ENCODE peak calls at places on chromosomes 7 and 10, in ten cellular contexts. J is IMR-90, Y is transverse colon, U is upper lobe of left lung, E is breast epithelium, V is A549, M is GM12878, Q is ovary, D is adrenal gland, F is esophagus muscularis mucosa. T is an unnamed sample.
A peak's percentile ranks its signal among the peaks of the same experiment; 100 is the strongest.

GRCh38 chr10:129877773-129878371 is 86.2 kb downstream of the EBF3 start:
- DNase-seq in Y (no peak), F (no peak), U (no peak), Q (no peak), V (peak; percentile 22), E (no peak), D (peak; percentile 26), M (no peak), J (no peak), T (no peak)

GRCh38 chr10:73641272-73642060 is at the start of gene MYOZ1:
- DNase-seq in Y (no peak), F (no peak), J (no peak), M (no peak), Q (no peak), E (no peak), V (no peak), U (no peak), D (no peak), T (no peak)

GRCh38 chr10:21146446-21146789 is 249.3 kb upstream of the NEBL start:
- DNase-seq in F (no peak), Y (no peak), V (no peak), J (no peak), E (no peak), M (no peak), Q (no peak), D (no peak), U (no peak), T (no peak)

GRCh38 chr10:71731791-71732190 is 12.2 kb upstream of the C10orf105 start:
- DNase-seq in Y (no peak), F (no peak), Q (no peak), D (no peak), E (no peak), U (no peak), J (no peak), M (no peak), V (no peak), T (no peak)

GRCh38 chr7:116689787-116690186 is 17.8 kb downstream of the MET start:
- DNase-seq in J (no peak), Q (no peak), D (no peak), M (no peak), U (no peak), E (no peak), Y (no peak), V (no peak), F (no peak), T (no peak)

GRCh38 chr10:77544607-77545006 is 93.0 kb downstream of the KCNMA1 start:
- DNase-seq in J (no peak), Q (no peak), U (no peak), M (no peak), F (no peak), E (no peak), Y (no peak), D (no peak), V (no peak), T (no peak)

GRCh38 chr7:47485640-47486435 is 96.1 kb downstream of the TNS3 start:
- DNase-seq in U (no peak), E (peak; percentile 72), V (peak; percentile 42), M (no peak), Q (no peak), D (no peak), F (no peak), J (peak; percentile 45), Y (peak; percentile 68), T (no peak)

GRCh38 chr10:58660577-58661255 is 148.0 kb downstream of the BICC1 start:
- DNase-seq in U (no peak), V (no peak), E (no peak), D (no peak), F (no peak), M (no peak), J (no peak), Q (no peak), Y (no peak), T (no peak)

GRCh38 chr7:66315192-66315591 is 110.1 kb downstream of the TPST1 start:
- DNase-seq in M (no peak), Q (no peak), U (no peak), F (no peak), V (no peak), Y (no peak), D (no peak), J (no peak), E (no peak), T (no peak)

GRCh38 chr7:16615234-16615633 is 30.3 kb downstream of the ANKMY2 start:
- DNase-seq in D (no peak), V (no peak), M (no peak), U (no peak), J (no peak), E (no peak), Q (no peak), F (no peak), Y (no peak), T (no peak)

GRCh38 chr7:122413339-122413738 is 108.8 kb upstream of the FEZF1 start:
- DNase-seq in F (no peak), V (no peak), Y (no peak), M (no peak), E (no peak), D (no peak), Q (no peak), J (no peak), U (no peak), T (no peak)

GRCh38 chr7:36852931-36853330 is 128.6 kb upstream of the AOAH start:
- DNase-seq in Y (no peak), F (peak; percentile 29), D (no peak), Q (no peak), U (no peak), J (no peak), V (no peak), E (no peak), M (no peak), T (no peak)

GRCh38 chr10:114058297-114058696 is 14.6 kb downstream of the ADRB1 start:
- DNase-seq in M (no peak), Y (no peak), D (no peak), F (no peak), V (no peak), U (no peak), Q (no peak), J (no peak), E (no peak), T (no peak)

DNA sequence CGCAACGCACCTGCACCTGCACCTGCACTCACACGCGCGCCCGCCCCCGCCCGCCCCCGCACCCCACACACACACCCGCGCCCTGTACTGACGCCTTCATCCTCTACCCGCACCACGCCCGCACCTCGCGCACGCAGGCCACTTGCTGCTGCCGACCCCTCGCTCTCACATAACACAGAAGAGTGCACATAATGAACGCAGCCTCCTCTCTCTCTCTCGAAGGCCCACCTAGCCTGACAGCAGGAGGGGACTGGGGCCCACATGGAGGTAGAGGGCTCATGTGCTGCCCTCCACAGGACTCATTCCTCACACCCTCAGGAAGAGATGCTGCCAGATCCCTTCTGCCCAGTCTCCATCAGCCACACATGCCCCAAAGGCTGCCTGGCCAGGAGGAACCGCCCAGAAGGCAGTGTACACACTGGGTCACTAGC is 432 bp upstream of the CAMK2B start:
- DNase-seq in J (no peak), E (peak; percentile 14), D (no peak), Q (no peak), Y (no peak), F (peak; percentile 62), M (no peak), V (peak; percentile 31), U (no peak), T (peak; percentile 61)
- H3K4me3 ChIP-seq in J (no peak overlapping the region), E (no peak overlapping the region), D (no peak overlapping the region), Q (no peak overlapping the region), Y (no peak overlapping the region), F (peak overlapping the region; percentile 57), M (no peak overlapping the region), V (peak overlapping the region; percentile 55), U (no peak overlapping the region), T (peak overlapping the region; percentile 31)

DNA sequence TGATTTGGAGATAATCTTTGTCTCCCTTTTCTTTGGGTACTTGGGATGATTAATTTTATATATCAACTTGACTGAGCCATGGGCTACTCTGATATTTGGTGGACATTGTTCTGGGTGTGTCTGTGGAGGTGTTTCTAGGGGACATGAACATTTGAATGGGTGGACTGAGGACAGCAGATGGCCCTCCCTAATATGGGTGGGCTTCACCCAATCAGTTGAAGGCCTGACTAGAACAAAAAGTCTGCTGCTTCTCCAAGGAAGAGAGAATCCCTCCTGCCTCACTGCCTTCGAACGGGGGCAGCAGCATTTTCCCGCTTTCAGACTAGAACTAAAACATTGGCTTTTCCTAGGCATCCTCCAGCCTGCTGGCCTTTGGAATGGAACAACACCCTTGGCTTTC is 73.9 kb upstream of the EMX2 start:
- DNase-seq in D (no peak), V (no peak), Q (no peak), J (no peak), U (no peak), F (no peak), Y (no peak), E (no peak), M (no peak), T (no peak)
- TF ChIP-seq POLR2A in D (no peak), V (no peak), Q (no peak), J (no peak), U (no peak), F (no peak), Y (no peak), E (no peak), M (no peak), T (no peak)

DNA sequence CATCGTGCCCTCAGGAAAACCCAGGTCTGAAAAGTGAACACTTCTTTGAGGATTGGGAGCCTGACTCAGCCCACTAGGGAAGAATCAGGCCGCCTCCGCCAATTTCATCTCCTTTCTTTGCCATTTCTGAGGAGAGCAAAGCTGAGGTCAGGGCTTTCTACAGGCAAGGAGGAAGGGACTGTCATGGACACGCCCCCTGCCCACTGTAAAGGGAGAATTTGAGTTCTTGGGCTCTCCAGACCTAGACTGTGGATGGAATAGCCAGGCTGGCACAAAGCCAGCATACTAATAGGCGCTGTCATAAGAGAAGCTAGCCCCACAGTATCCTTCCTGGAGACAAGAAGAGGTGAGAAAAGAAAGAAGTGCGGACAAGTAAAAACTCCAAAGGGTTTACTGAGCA is 3.4 kb upstream of the EGR2 start:
- DNase-seq in F (no peak), Y (no peak), M (no peak), U (no peak), V (no peak), D (no peak), J (no peak), Q (no peak), E (peak; percentile 32), T (no peak)
- H3K4me3 ChIP-seq in F (no peak overlapping the region), Y (no peak overlapping the region), M (no peak overlapping the region), U (no peak overlapping the region), V (no peak overlapping the region), D (no peak overlapping the region), J (no peak overlapping the region), Q (no peak overlapping the region), E (no peak overlapping the region), T (no peak overlapping the region)

DNA sequence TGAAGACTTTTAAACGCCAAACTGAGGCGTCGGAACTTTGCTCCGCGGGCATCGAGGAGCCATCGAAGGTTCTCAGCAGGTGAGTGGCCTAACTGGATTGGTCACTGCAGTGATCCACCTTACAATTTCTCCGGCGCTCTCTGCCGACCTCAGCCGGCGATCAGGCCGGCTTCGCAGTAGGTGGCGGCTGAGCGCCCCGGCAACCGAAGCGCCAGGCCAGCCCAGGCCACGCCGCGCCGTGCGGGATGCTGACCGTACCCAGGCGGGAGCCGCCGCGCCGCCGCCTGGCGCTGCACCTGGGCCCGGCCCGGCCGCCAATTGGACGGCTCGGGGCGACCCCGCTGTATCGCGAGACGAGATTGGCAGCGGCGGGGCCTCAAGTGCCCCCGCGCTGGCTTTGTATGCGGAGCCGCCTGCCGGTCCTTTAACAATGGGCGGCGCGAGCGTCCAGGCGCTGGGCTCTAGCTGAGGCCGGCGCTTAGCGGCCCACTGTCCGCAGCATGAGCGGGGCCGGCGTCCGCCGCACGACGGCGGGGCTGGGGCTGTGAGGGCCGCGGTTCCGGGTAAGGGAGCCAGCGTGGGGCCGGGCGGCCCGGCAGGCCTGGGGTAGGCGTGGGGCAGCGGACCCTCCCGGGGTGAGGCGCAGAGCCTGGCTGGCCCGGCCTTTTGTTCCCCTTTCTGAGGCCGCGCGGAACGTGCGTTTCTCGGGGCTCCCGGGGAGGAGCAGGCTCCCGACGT is at the start of gene CCNJ:
- DNase-seq in Y (peak; percentile 91), J (peak; percentile 87), D (peak; percentile 89), V (peak; percentile 91), E (peak; percentile 82), Q (peak; percentile 93), U (peak; percentile 98), F (peak; percentile 93), M (peak; percentile 39), T (peak; percentile 80)
- TF ChIP-seq POLR2A in Y (peak; percentile 82), J (peak; percentile 89), D (peak; percentile 90), V (peak; percentile 75), E (no peak), Q (peak; percentile 46), U (peak; percentile 40), F (no peak), M (peak; percentile 84), T (peak; percentile 46)